ENCODE peak calls at places on chromosomes 6 and 20, in eight cellular contexts. One of them, this sample, is unnamed.

GRCh38 chr20:19552144-19552895 is 205.7 kb upstream of the RIN2 start:
- DNase-seq in CD4-positive, CD25-positive, alpha-beta regulatory T cell: no peak
- DNase-seq in substantia nigra: no peak
- DNase-seq in HTR-8/SVneo: no peak
- DNase-seq in naive B cell: no peak
- DNase-seq in effector memory CD8-positive, alpha-beta T cell: no peak
- DNase-seq in psoas muscle: no peak
- DNase-seq in IMR-90: peak; percentile 3
- DNase-seq in this sample: no peak

GRCh38 chr6:141988954-141989705 is 143.6 kb upstream of the GJE1 start:
- DNase-seq in CD4-positive, CD25-positive, alpha-beta regulatory T cell: peak; percentile 13
- DNase-seq in substantia nigra: no peak
- DNase-seq in HTR-8/SVneo: peak; percentile 57
- DNase-seq in naive B cell: no peak
- DNase-seq in effector memory CD8-positive, alpha-beta T cell: peak; percentile 5
- DNase-seq in psoas muscle: no peak
- DNase-seq in IMR-90: peak; percentile 81
- DNase-seq in this sample: no peak

GRCh38 chr6:155527443-155527842 is 71.8 kb upstream of the NOX3 start:
- DNase-seq in CD4-positive, CD25-positive, alpha-beta regulatory T cell: no peak
- DNase-seq in substantia nigra: no peak
- DNase-seq in HTR-8/SVneo: no peak
- DNase-seq in naive B cell: no peak
- DNase-seq in effector memory CD8-positive, alpha-beta T cell: no peak
- DNase-seq in psoas muscle: no peak
- DNase-seq in IMR-90: no peak
- DNase-seq in this sample: no peak

GRCh38 chr6:81376745-81377144 is 375.7 kb downstream of the TENT5A start:
- DNase-seq in CD4-positive, CD25-positive, alpha-beta regulatory T cell: no peak
- DNase-seq in substantia nigra: no peak
- DNase-seq in HTR-8/SVneo: no peak
- DNase-seq in naive B cell: no peak
- DNase-seq in effector memory CD8-positive, alpha-beta T cell: no peak
- DNase-seq in psoas muscle: no peak
- DNase-seq in IMR-90: no peak
- DNase-seq in this sample: no peak

GRCh38 chr6:112258636-112259336 is 4.4 kb upstream of the LAMA4 start:
- DNase-seq in CD4-positive, CD25-positive, alpha-beta regulatory T cell: no peak
- DNase-seq in substantia nigra: no peak
- DNase-seq in HTR-8/SVneo: no peak
- DNase-seq in naive B cell: no peak
- DNase-seq in effector memory CD8-positive, alpha-beta T cell: no peak
- DNase-seq in psoas muscle: no peak
- DNase-seq in IMR-90: peak; percentile 57
- DNase-seq in this sample: no peak

GRCh38 chr20:24814556-24815195 is 134.4 kb upstream of the CST7 start:
- DNase-seq in CD4-positive, CD25-positive, alpha-beta regulatory T cell: no peak
- DNase-seq in substantia nigra: no peak
- DNase-seq in HTR-8/SVneo: no peak
- DNase-seq in naive B cell: no peak
- DNase-seq in effector memory CD8-positive, alpha-beta T cell: no peak
- DNase-seq in psoas muscle: no peak
- DNase-seq in IMR-90: no peak
- DNase-seq in this sample: no peak

GRCh38 chr6:124967444-124967843 is 5.2 kb downstream of the RNF217 start:
- DNase-seq in CD4-positive, CD25-positive, alpha-beta regulatory T cell: no peak
- DNase-seq in substantia nigra: no peak
- DNase-seq in HTR-8/SVneo: peak; percentile 21
- DNase-seq in naive B cell: no peak
- DNase-seq in effector memory CD8-positive, alpha-beta T cell: no peak
- DNase-seq in psoas muscle: no peak
- DNase-seq in IMR-90: peak; percentile 68
- DNase-seq in this sample: no peak

GRCh38 chr6:128474481-128474880 is 45.9 kb downstream of the PTPRK start:
- DNase-seq in CD4-positive, CD25-positive, alpha-beta regulatory T cell: no peak
- DNase-seq in substantia nigra: no peak
- DNase-seq in HTR-8/SVneo: no peak
- DNase-seq in naive B cell: no peak
- DNase-seq in effector memory CD8-positive, alpha-beta T cell: no peak
- DNase-seq in psoas muscle: no peak
- DNase-seq in IMR-90: peak; percentile 31
- DNase-seq in this sample: no peak

GRCh38 chr6:17473554-17473953 is 80.2 kb downstream of the CAP2 start:
- DNase-seq in CD4-positive, CD25-positive, alpha-beta regulatory T cell: no peak
- DNase-seq in substantia nigra: no peak
- DNase-seq in HTR-8/SVneo: no peak
- DNase-seq in naive B cell: no peak
- DNase-seq in effector memory CD8-positive, alpha-beta T cell: no peak
- DNase-seq in psoas muscle: no peak
- DNase-seq in IMR-90: no peak
- DNase-seq in this sample: no peak

GRCh38 chr6:72783035-72783434 is 161.2 kb downstream of the KCNQ5 start:
- DNase-seq in CD4-positive, CD25-positive, alpha-beta regulatory T cell: no peak
- DNase-seq in substantia nigra: no peak
- DNase-seq in HTR-8/SVneo: no peak
- DNase-seq in naive B cell: no peak
- DNase-seq in effector memory CD8-positive, alpha-beta T cell: no peak
- DNase-seq in psoas muscle: no peak
- DNase-seq in IMR-90: no peak
- DNase-seq in this sample: no peak

GRCh38 chr20:35604444-35604750 is 11.2 kb upstream of the SPAG4 start:
- DNase-seq in CD4-positive, CD25-positive, alpha-beta regulatory T cell: no peak
- DNase-seq in substantia nigra: no peak
- DNase-seq in HTR-8/SVneo: no peak
- DNase-seq in naive B cell: no peak
- DNase-seq in effector memory CD8-positive, alpha-beta T cell: no peak
- DNase-seq in psoas muscle: no peak
- DNase-seq in IMR-90: no peak
- DNase-seq in this sample: no peak

GRCh38 chr6:6724319-6725119 is 136.0 kb downstream of the LY86 start:
- DNase-seq in CD4-positive, CD25-positive, alpha-beta regulatory T cell: peak; percentile 44
- DNase-seq in substantia nigra: peak; percentile 36
- DNase-seq in HTR-8/SVneo: peak; percentile 61
- DNase-seq in naive B cell: peak; percentile 38
- DNase-seq in effector memory CD8-positive, alpha-beta T cell: no peak
- DNase-seq in psoas muscle: peak; percentile 70
- DNase-seq in IMR-90: peak; percentile 76
- DNase-seq in this sample: peak; percentile 47

GRCh38 chr6:111759836-111760785 is 113.1 kb downstream of the FYN start:
- DNase-seq in CD4-positive, CD25-positive, alpha-beta regulatory T cell: peak; percentile 87
- DNase-seq in substantia nigra: no peak
- DNase-seq in HTR-8/SVneo: no peak
- DNase-seq in naive B cell: no peak
- DNase-seq in effector memory CD8-positive, alpha-beta T cell: peak; percentile 60
- DNase-seq in psoas muscle: no peak
- DNase-seq in IMR-90: peak; percentile 97
- DNase-seq in this sample: no peak

GRCh38 chr6:91299544-91300491 is 712.9 kb upstream of the MAP3K7 start:
- DNase-seq in CD4-positive, CD25-positive, alpha-beta regulatory T cell: no peak
- DNase-seq in substantia nigra: no peak
- DNase-seq in HTR-8/SVneo: no peak
- DNase-seq in naive B cell: no peak
- DNase-seq in effector memory CD8-positive, alpha-beta T cell: no peak
- DNase-seq in psoas muscle: peak; percentile 10
- DNase-seq in IMR-90: peak; percentile 73
- DNase-seq in this sample: no peak

GRCh38 chr6:43009124-43009523 is 4.6 kb downstream of the MEA1 start:
- DNase-seq in CD4-positive, CD25-positive, alpha-beta regulatory T cell: peak; percentile 34
- DNase-seq in substantia nigra: no peak
- DNase-seq in HTR-8/SVneo: peak; percentile 35
- DNase-seq in naive B cell: no peak
- DNase-seq in effector memory CD8-positive, alpha-beta T cell: no peak
- DNase-seq in psoas muscle: peak; percentile 31
- DNase-seq in IMR-90: peak; percentile 27
- DNase-seq in this sample: peak; percentile 6

GRCh38 chr6:76453270-76453669 is 380.8 kb upstream of the IMPG1 start:
- DNase-seq in CD4-positive, CD25-positive, alpha-beta regulatory T cell: no peak
- DNase-seq in substantia nigra: no peak
- DNase-seq in HTR-8/SVneo: no peak
- DNase-seq in naive B cell: no peak
- DNase-seq in effector memory CD8-positive, alpha-beta T cell: no peak
- DNase-seq in psoas muscle: no peak
- DNase-seq in IMR-90: no peak
- DNase-seq in this sample: no peak

GRCh38 chr20:35697696-35698297 is 1.4 kb downstream of the NFS1 start:
- DNase-seq in CD4-positive, CD25-positive, alpha-beta regulatory T cell: no peak
- DNase-seq in substantia nigra: no peak
- DNase-seq in HTR-8/SVneo: no peak
- DNase-seq in naive B cell: no peak
- DNase-seq in effector memory CD8-positive, alpha-beta T cell: no peak
- DNase-seq in psoas muscle: no peak
- DNase-seq in IMR-90: no peak
- DNase-seq in this sample: no peak

GRCh38 chr6:89928604-89929003 is 34.3 kb downstream of the GJA10 start:
- DNase-seq in CD4-positive, CD25-positive, alpha-beta regulatory T cell: no peak
- DNase-seq in substantia nigra: no peak
- DNase-seq in HTR-8/SVneo: no peak
- DNase-seq in naive B cell: no peak
- DNase-seq in effector memory CD8-positive, alpha-beta T cell: no peak
- DNase-seq in psoas muscle: no peak
- DNase-seq in IMR-90: peak; percentile 63
- DNase-seq in this sample: no peak

GRCh38 chr6:38149526-38149925 is 330.0 kb downstream of the ZFAND3 start:
- DNase-seq in CD4-positive, CD25-positive, alpha-beta regulatory T cell: no peak
- DNase-seq in substantia nigra: no peak
- DNase-seq in HTR-8/SVneo: no peak
- DNase-seq in naive B cell: no peak
- DNase-seq in effector memory CD8-positive, alpha-beta T cell: no peak
- DNase-seq in psoas muscle: no peak
- DNase-seq in IMR-90: peak; percentile 49
- DNase-seq in this sample: no peak

GRCh38 chr6:6008648-6009421 is 2.1 kb upstream of the NRN1 start:
- DNase-seq in CD4-positive, CD25-positive, alpha-beta regulatory T cell: no peak
- DNase-seq in substantia nigra: peak; percentile 38
- DNase-seq in HTR-8/SVneo: no peak
- DNase-seq in naive B cell: peak; percentile 27
- DNase-seq in effector memory CD8-positive, alpha-beta T cell: no peak
- DNase-seq in psoas muscle: peak; percentile 64
- DNase-seq in IMR-90: no peak
- DNase-seq in this sample: no peak

GRCh38 chr6:170291271-170292110 is 613 bp upstream of the DLL1 start:
- DNase-seq in CD4-positive, CD25-positive, alpha-beta regulatory T cell: peak; percentile 51
- DNase-seq in substantia nigra: peak; percentile 85
- DNase-seq in HTR-8/SVneo: no peak
- DNase-seq in naive B cell: peak; percentile 46
- DNase-seq in effector memory CD8-positive, alpha-beta T cell: no peak
- DNase-seq in psoas muscle: peak; percentile 69
- DNase-seq in IMR-90: no peak
- DNase-seq in this sample: peak; percentile 79

GRCh38 chr6:148525453-148525852 is 182.8 kb downstream of the SASH1 start:
- DNase-seq in CD4-positive, CD25-positive, alpha-beta regulatory T cell: no peak
- DNase-seq in substantia nigra: no peak
- DNase-seq in HTR-8/SVneo: no peak
- DNase-seq in naive B cell: no peak
- DNase-seq in effector memory CD8-positive, alpha-beta T cell: no peak
- DNase-seq in psoas muscle: no peak
- DNase-seq in IMR-90: peak; percentile 95
- DNase-seq in this sample: no peak

GRCh38 chr6:26336355-26337198 is 28.4 kb upstream of the BTN3A2 start:
- DNase-seq in CD4-positive, CD25-positive, alpha-beta regulatory T cell: no peak
- DNase-seq in substantia nigra: no peak
- DNase-seq in HTR-8/SVneo: peak; percentile 70
- DNase-seq in naive B cell: no peak
- DNase-seq in effector memory CD8-positive, alpha-beta T cell: no peak
- DNase-seq in psoas muscle: no peak
- DNase-seq in IMR-90: peak; percentile 74
- DNase-seq in this sample: no peak

GRCh38 chr6:163355471-163355991 is 59.0 kb upstream of the QKI start:
- DNase-seq in CD4-positive, CD25-positive, alpha-beta regulatory T cell: no peak
- DNase-seq in substantia nigra: peak; percentile 53
- DNase-seq in HTR-8/SVneo: peak; percentile 72
- DNase-seq in naive B cell: no peak
- DNase-seq in effector memory CD8-positive, alpha-beta T cell: no peak
- DNase-seq in psoas muscle: peak; percentile 72
- DNase-seq in IMR-90: peak; percentile 67
- DNase-seq in this sample: peak; percentile 55

GRCh38 chr6:43476744-43477143 is 626 bp upstream of the TJAP1 start:
- DNase-seq in CD4-positive, CD25-positive, alpha-beta regulatory T cell: peak; percentile 23
- DNase-seq in substantia nigra: no peak
- DNase-seq in HTR-8/SVneo: no peak
- DNase-seq in naive B cell: no peak
- DNase-seq in effector memory CD8-positive, alpha-beta T cell: no peak
- DNase-seq in psoas muscle: no peak
- DNase-seq in IMR-90: no peak
- DNase-seq in this sample: no peak